ENCODE peak calls at places on chromosome 4, in six cellular contexts. V is AG09309, Q is small intestine, M is adipocyte, T is GM23248, A is uterus. K is an unnamed sample.

GRCh38 chr4:114312349-114312748 is 286.3 kb upstream of the UGT8 start:
- DNase-seq in V (no peak), Q (peak), M (no peak), T (no peak), A (no peak), K (no peak)

GRCh38 chr4:112099701-112100289 is 45.5 kb upstream of the FAM241A start:
- DNase-seq in V (peak), Q (peak), M (peak), T (peak), A (no peak), K (peak)

GRCh38 chr4:68372588-68372987 is 22.7 kb upstream of the YTHDC1 start:
- DNase-seq in V (no peak), Q (no peak), M (peak), T (peak), A (no peak), K (peak)

GRCh38 chr4:75745721-75746199 is 21.4 kb downstream of the USO1 start:
- DNase-seq in V (no peak), Q (no peak), M (no peak), T (no peak), A (no peak), K (no peak)

GRCh38 chr4:110622841-110623709 is at the start of gene PITX2:
- DNase-seq in V (peak), Q (peak), M (peak), T (peak), A (peak), K (peak)

GRCh38 chr4:137997496-137997895 is 244.7 kb downstream of the SLC7A11 start:
- DNase-seq in V (no peak), Q (no peak), M (no peak), T (no peak), A (no peak), K (no peak)

GRCh38 chr4:106707776-106708603 is 328.1 kb downstream of the DKK2 start:
- DNase-seq in V (no peak), Q (no peak), M (peak), T (peak), A (no peak), K (peak)

GRCh38 chr4:2441393-2442174 is 22.8 kb downstream of the CFAP99 start:
- DNase-seq in V (no peak), Q (peak), M (peak), T (peak), A (no peak), K (peak)

GRCh38 chr4:68175562-68176155 is 46.0 kb upstream of the TMPRSS11F start:
- DNase-seq in V (peak), Q (peak), M (peak), T (peak), A (no peak), K (peak)

GRCh38 chr4:2800691-2801596 is 8.1 kb downstream of the SH3BP2 start:
- DNase-seq in V (no peak), Q (no peak), M (peak), T (peak), A (peak), K (peak)

GRCh38 chr4:67933038-67933437 is 30.3 kb downstream of the TMPRSS11A start:
- DNase-seq in V (no peak), Q (no peak), M (no peak), T (no peak), A (no peak), K (no peak)

GRCh38 chr4:14893713-14894112 is 108.6 kb upstream of the CPEB2 start:
- DNase-seq in V (no peak), Q (no peak), M (no peak), T (no peak), A (no peak), K (no peak)

GRCh38 chr4:185712350-185713024 is 99.5 kb downstream of the SORBS2 start:
- DNase-seq in V (no peak), Q (no peak), M (no peak), T (no peak), A (no peak), K (no peak)

GRCh38 chr4:79209822-79210635 is 115.8 kb downstream of the NAA11 start:
- DNase-seq in V (no peak), Q (peak), M (no peak), T (no peak), A (peak), K (no peak)

GRCh38 chr4:139887962-139888735 is 222.5 kb downstream of the MGST2 start:
- DNase-seq in V (no peak), Q (no peak), M (peak), T (no peak), A (no peak), K (no peak)

GRCh38 chr4:107931775-107932321 is 499 bp downstream of the CYP2U1 start:
- DNase-seq in V (no peak), Q (peak), M (no peak), T (no peak), A (peak), K (no peak)

GRCh38 chr4:170102426-170102825 is 12.7 kb upstream of the AADAT start:
- DNase-seq in V (no peak), Q (peak), M (peak), T (no peak), A (no peak), K (no peak)

GRCh38 chr4:39497909-39498723 is 29.1 kb downstream of the UGDH start:
- DNase-seq in V (no peak), Q (no peak), M (peak), T (no peak), A (no peak), K (no peak)

GRCh38 chr4:140251566-140251965 is 97.6 kb upstream of the MAML3 start:
- DNase-seq in V (no peak), Q (no peak), M (no peak), T (no peak), A (no peak), K (no peak)

GRCh38 chr4:145066063-145066501 is 31.9 kb downstream of the ANAPC10 start:
- DNase-seq in V (no peak), Q (peak), M (no peak), T (no peak), A (no peak), K (no peak)

GRCh38 chr4:183098080-183098722 is 856 bp upstream of the WWC2 start:
- DNase-seq in V (no peak), Q (peak), M (peak), T (peak), A (peak), K (peak)

GRCh38 chr4:87050596-87050995 is 115.8 kb downstream of the AFF1 start:
- DNase-seq in V (no peak), Q (no peak), M (no peak), T (no peak), A (no peak), K (no peak)

GRCh38 chr4:4647041-4647440 is 105.2 kb upstream of the STX18 start:
- DNase-seq in V (no peak), Q (no peak), M (no peak), T (peak), A (no peak), K (peak)

GRCh38 chr4:4991541-4992099 is 27.6 kb downstream of the CYTL1 start:
- DNase-seq in V (no peak), Q (no peak), M (no peak), T (peak), A (no peak), K (no peak)

GRCh38 chr4:125833-126232 is 1.5 kb downstream of the ZNF718 start:
- DNase-seq in V (no peak), Q (no peak), M (peak), T (no peak), A (no peak), K (no peak)

GRCh38 chr4:70945046-70945445 is 42.9 kb downstream of the MOB1B start:
- DNase-seq in V (no peak), Q (no peak), M (peak), T (no peak), A (no peak), K (no peak)

GRCh38 chr4:109801895-109802319 is at the start of gene CFI:
- DNase-seq in V (peak), Q (peak), M (peak), T (peak), A (no peak), K (peak)

GRCh38 chr4:86560447-86560846 is 33.7 kb upstream of the PTPN13 start:
- DNase-seq in V (no peak), Q (no peak), M (no peak), T (no peak), A (no peak), K (no peak)

GRCh38 chr4:84826681-84827080 is 139.8 kb downstream of the WDFY3 start:
- DNase-seq in V (no peak), Q (no peak), M (peak), T (no peak), A (no peak), K (no peak)

GRCh38 chr4:83267835-83268475 is 16.6 kb downstream of the COQ2 start:
- DNase-seq in V (no peak), Q (no peak), M (no peak), T (no peak), A (no peak), K (no peak)

GRCh38 chr4:1490906-1491629 is 84.8 kb upstream of the NKX1-1 start:
- DNase-seq in V (no peak), Q (peak), M (no peak), T (no peak), A (no peak), K (no peak)

GRCh38 chr4:113675731-113676707 is 85.5 kb downstream of the CAMK2D start:
- DNase-seq in V (no peak), Q (no peak), M (peak), T (no peak), A (no peak), K (peak)

GRCh38 chr4:86014599-86014998 is 345.3 kb downstream of the MAPK10 start:
- DNase-seq in V (no peak), Q (no peak), M (no peak), T (no peak), A (no peak), K (no peak)

GRCh38 chr4:75211422-75211821 is 278.5 kb downstream of the PARM1 start:
- DNase-seq in V (no peak), Q (no peak), M (no peak), T (no peak), A (no peak), K (no peak)

GRCh38 chr4:42302348-42302747 is 94.9 kb upstream of the SHISA3 start:
- DNase-seq in V (no peak), Q (peak), M (peak), T (peak), A (no peak), K (no peak)

GRCh38 chr4:20418865-20419451 is 167.3 kb downstream of the SLIT2 start:
- DNase-seq in V (peak), Q (peak), M (peak), T (peak), A (no peak), K (peak)

GRCh38 chr4:70000713-70001112 is 4.9 kb downstream of the STATH start:
- DNase-seq in V (no peak), Q (no peak), M (no peak), T (no peak), A (no peak), K (no peak)

GRCh38 chr4:40622913-40623312 is 6.8 kb downstream of the RBM47 start:
- DNase-seq in V (no peak), Q (peak), M (no peak), T (no peak), A (no peak), K (no peak)

GRCh38 chr4:40619600-40619999 is 10.1 kb downstream of the RBM47 start:
- DNase-seq in V (no peak), Q (no peak), M (no peak), T (no peak), A (no peak), K (no peak)

GRCh38 chr4:40623707-40624106 is 6.0 kb downstream of the RBM47 start:
- DNase-seq in V (no peak), Q (no peak), M (no peak), T (no peak), A (no peak), K (no peak)

GRCh38 chr4:40621229-40621591 is 8.5 kb downstream of the RBM47 start:
- DNase-seq in V (no peak), Q (no peak), M (no peak), T (no peak), A (no peak), K (no peak)

DNA sequence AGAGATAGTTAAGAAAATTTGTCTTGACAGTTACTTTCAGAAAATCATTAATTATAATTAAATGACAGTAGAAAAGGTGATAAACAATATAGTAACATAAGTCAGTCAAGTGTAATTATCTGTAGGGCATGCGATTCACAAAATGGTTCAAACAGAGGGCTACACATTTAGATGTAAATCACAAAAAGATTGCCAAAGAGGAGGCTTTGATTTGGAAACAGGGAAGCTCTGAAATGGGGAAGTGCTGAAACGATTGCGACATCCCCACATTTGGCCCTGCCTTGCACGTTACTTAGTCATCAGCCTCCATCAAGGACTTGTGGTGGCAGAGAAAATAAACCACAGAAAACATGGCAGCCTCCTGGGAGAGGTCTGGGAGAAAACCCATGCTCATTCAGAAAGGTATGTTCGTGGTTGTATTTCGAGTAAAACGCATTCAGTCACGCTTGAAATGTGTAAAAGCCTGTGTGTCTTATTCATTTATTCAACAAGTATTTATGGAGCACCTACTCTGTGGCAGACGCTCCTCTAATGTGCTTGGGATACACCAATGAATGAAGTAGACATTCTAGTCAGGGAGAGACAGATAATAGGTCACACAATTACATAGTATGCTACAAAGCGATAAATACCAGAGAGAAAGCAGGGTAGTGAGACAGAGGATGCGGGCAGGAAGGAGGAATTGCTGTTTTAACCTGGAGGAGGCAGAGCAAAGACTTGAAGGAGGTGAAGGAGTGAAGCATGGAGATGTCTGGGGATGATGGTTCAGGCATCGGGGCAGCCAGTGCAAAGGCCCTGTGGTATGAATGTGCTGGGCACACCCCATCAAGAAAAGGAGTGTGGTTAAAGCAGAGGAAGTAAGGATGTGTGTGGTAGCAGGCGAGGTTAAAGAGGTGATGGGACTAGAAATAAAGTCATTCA is 7.8 kb downstream of the RBM47 start:
- DNase-seq in V (peak), Q (peak), M (peak), T (peak), A (peak), K (peak)
- H3K4me3 ChIP-seq in V (no peak), Q (no peak), M (peak), T (peak), A (no peak), K (no peak)

GRCh38 chr4:175947117-175947722 is 118.4 kb upstream of the WDR17 start:
- DNase-seq in V (peak), Q (peak), M (peak), T (peak), A (no peak), K (peak)

GRCh38 chr4:175951794-175952193 is 113.8 kb upstream of the WDR17 start:
- DNase-seq in V (no peak), Q (peak), M (no peak), T (peak), A (no peak), K (no peak)

DNA sequence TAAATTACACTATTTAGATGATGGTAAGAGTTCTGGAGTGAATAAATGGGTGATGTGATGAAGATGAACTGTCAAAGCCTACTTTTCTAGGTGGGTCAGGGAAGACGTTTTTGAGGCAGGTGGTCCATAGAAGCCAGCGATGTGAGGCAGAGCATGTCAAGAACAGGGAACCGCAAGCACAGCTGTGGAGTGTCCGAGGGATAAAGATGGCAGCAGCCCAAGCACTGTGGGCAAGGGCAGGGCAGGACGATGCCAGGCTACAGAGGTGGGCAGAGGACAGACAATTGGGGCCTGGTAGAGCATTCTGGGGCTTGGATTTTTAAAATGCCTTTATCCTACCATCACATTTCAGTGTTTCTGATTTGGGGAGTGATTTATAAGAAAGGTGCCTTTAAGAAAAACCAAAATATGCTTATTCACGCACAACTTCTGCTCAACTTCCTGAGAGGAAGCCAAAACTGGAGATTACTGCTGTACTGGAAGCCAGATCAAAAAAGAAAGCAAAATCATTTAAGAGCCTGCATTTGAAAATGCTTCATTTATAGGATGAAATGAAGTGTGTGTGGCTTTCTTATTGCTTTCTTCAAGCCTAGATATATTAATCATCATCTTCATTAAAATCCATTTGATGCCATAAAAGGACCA is 119.0 kb upstream of the WDR17 start:
- DNase-seq in V (no peak), Q (no peak), M (no peak), T (peak), A (no peak), K (peak)
- H3K4me3 ChIP-seq in V (no peak), Q (no peak), M (peak), T (peak), A (no peak), K (no peak)

DNA sequence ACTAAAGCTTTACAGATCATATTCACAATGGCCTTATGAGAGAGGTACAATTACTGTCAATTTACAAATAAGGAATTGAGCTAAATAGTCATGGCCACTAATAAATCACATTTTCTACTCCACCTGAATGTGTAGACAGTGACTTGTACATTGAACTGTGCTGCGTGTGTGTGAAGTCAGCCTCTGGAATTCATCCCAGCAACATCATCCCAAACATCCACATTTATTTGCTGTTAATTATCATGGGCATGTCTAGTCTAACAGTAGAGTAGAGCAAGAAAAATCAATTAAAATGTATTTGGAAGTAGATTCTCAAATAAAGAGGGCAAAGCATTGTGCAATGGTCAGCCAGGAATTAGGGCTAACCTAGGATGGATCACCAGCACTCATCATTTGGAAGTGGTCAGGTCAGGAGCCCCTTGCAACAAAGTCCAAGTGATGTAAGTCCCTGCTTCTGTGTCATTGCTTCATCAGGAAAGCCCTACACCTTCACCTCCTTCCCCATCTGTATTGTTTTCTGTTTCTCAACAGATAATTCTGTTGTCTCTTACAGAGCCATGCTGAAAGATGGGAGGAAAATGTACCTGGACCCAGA is 4.8 kb upstream of the PF4V1 start:
- DNase-seq in V (no peak), Q (no peak), M (no peak), T (no peak), A (no peak), K (no peak)
- H3K4me3 ChIP-seq in V (no peak), Q (no peak), M (no peak), T (no peak), A (no peak), K (no peak)

GRCh38 chr4:77076889-77077635 is 1.3 kb upstream of the CCNI start:
- DNase-seq in V (no peak), Q (no peak), M (no peak), T (no peak), A (no peak), K (no peak)
- H3K4me3 ChIP-seq in V (peak), Q (peak), M (peak), T (peak), A (peak), K (peak)

DNA sequence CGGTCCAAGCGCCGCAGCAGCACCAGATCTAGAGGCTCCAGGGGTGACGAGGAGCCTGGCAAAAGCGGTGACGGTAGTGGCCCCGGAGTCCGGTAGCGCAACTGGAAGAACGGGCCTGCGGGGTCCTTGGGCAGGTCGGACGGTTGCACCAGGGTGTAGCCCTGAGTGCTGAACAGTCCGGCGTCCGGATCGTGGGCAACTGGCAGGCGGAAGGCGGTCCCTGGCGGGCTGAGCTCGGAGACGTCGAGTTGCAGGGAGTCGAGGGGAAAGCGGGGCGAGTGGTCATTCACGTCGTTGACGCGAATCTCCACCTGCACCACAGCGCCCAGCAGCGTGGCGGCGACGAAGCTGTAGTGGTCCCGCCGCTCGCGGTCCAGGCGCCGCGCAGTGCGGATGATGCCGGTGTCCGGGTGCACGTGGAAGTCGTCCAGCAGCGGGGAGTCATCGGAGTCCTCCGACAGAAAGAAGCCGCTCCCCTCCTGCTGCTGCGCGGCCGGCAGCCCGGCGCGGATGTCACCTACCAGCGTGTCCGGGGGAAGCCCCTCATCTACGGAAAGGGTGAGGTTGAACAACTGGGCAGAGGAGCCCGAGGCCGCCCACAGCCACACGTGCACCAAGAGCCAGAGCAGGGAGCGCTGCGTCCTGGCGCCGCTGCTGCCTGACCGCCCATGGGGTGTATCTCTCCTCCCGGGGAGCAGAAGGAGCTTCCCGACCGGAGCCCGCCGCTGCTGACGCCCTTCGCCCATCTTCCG is 834 bp downstream of the DCHS2 start:
- DNase-seq in V (no peak), Q (no peak), M (no peak), T (peak), A (peak), K (no peak)
- H3K4me3 ChIP-seq in V (no peak), Q (no peak), M (peak), T (peak), A (peak), K (no peak)